ENCODE peak calls at places on chromosomes 16 and 17, in four cellular contexts. I, A, C and E are unnamed samples.

GRCh38 chr17:924711-925480 is 54.7 kb downstream of the NXN start:
- DNase-seq in I (no peak), A (no peak), C (no peak), E (no peak)

GRCh38 chr17:82301916-82302497 is 15.4 kb downstream of the CD7 start:
- DNase-seq in I (no peak), A (no peak), C (no peak), E (no peak)

GRCh38 chr16:30769379-30770089 is 7.4 kb downstream of the RNF40 start:
- DNase-seq in I (no peak), A (no peak), C (no peak), E (no peak)

GRCh38 chr16:11053916-11054460 is 109.6 kb downstream of the CLEC16A start:
- DNase-seq in I (no peak), A (no peak), C (no peak), E (no peak)

GRCh38 chr16:4360538-4361021 is 9.5 kb upstream of the PAM16 start:
- DNase-seq in I (no peak), A (no peak), C (no peak), E (no peak)

GRCh38 chr17:66627985-66628384 is 206.9 kb upstream of the CACNG5 start:
- DNase-seq in I (no peak), A (no peak), C (no peak), E (no peak)

GRCh38 chr16:69771651-69771967 is 9.5 kb downstream of the WWP2 start:
- DNase-seq in I (no peak), A (no peak), C (no peak), E (no peak)

GRCh38 chr17:77111916-77112315 is 28.9 kb upstream of the SEC14L1 start:
- DNase-seq in I (no peak), A (no peak), C (no peak), E (no peak)

GRCh38 chr17:6556121-6557039 is at the start of gene PITPNM3:
- DNase-seq in I (no peak), A (no peak), C (peak), E (no peak)

GRCh38 chr17:7618608-7619007 is 3.9 kb upstream of the FXR2 start:
- DNase-seq in I (no peak), A (no peak), C (no peak), E (no peak)

GRCh38 chr16:19315889-19316288 is 30.4 kb downstream of the CLEC19A start:
- DNase-seq in I (no peak), A (no peak), C (no peak), E (no peak)

GRCh38 chr16:89925596-89926079 is 2.5 kb downstream of the TUBB3 start:
- DNase-seq in I (no peak), A (no peak), C (peak), E (peak)

GRCh38 chr17:82583720-82584234 is 64.2 kb downstream of the FOXK2 start:
- DNase-seq in I (no peak), A (no peak), C (no peak), E (no peak)

GRCh38 chr16:14004719-14005315 is 66.3 kb upstream of the MRTFB start:
- DNase-seq in I (no peak), A (peak), C (no peak), E (no peak)

GRCh38 chr17:14308636-14308964 is 7.7 kb downstream of the HS3ST3B1 start:
- DNase-seq in I (no peak), A (no peak), C (no peak), E (no peak)

GRCh38 chr17:43908111-43908721 is 880 bp upstream of the MPP2 start:
- DNase-seq in I (no peak), A (peak), C (peak), E (peak)

GRCh38 chr17:14299261-14300093 is 1.4 kb upstream of the HS3ST3B1 start:
- DNase-seq in I (no peak), A (peak), C (peak), E (no peak)

GRCh38 chr16:25707982-25708583 is 16.3 kb downstream of the HS3ST4 start:
- DNase-seq in I (no peak), A (no peak), C (peak), E (no peak)

GRCh38 chr17:20922128-20922670 is 120.6 kb downstream of the USP22 start:
- DNase-seq in I (no peak), A (no peak), C (no peak), E (peak)

GRCh38 chr17:37124074-37124824 is 175.5 kb downstream of the AATF start:
- DNase-seq in I (no peak), A (no peak), C (no peak), E (no peak)

GRCh38 chr17:81603846-81604610 is 32.9 kb downstream of the NPLOC4 start:
- DNase-seq in I (no peak), A (no peak), C (no peak), E (no peak)

GRCh38 chr17:56185905-56186783 is 32.9 kb downstream of the ANKFN1 start:
- DNase-seq in I (no peak), A (no peak), C (no peak), E (peak)

GRCh38 chr17:4631836-4632582 is 9.5 kb downstream of the ALOX15 start:
- DNase-seq in I (no peak), A (peak), C (no peak), E (peak)

GRCh38 chr17:2202302-2202995 is 101.1 kb downstream of the SMG6 start:
- DNase-seq in I (no peak), A (peak), C (no peak), E (no peak)

GRCh38 chr17:4544656-4545216 is 10.4 kb downstream of the MYBBP1A start:
- DNase-seq in I (no peak), A (no peak), C (no peak), E (no peak)

GRCh38 chr16:1812732-1813163 is 13.9 kb downstream of the HAGH start:
- DNase-seq in I (peak), A (no peak), C (peak), E (peak)

GRCh38 chr17:17425591-17425990 is 51.2 kb upstream of the MED9 start:
- DNase-seq in I (no peak), A (no peak), C (no peak), E (no peak)